ENCODE peak calls at places on chromosomes 7 and 10, in four cellular contexts. Z, G, W and U are unnamed samples.

GRCh38 chr7:107007892-107008287 is 36.6 kb upstream of the PRKAR2B start:
- DNase-seq in Z (no peak), G (no peak), W (no peak), U (no peak)

GRCh38 chr7:36037121-36037662 is 115.9 kb upstream of the EEPD1 start:
- DNase-seq in Z (no peak), W (no peak), G (peak), U (peak)

GRCh38 chr7:55966851-55967250 is 2.5 kb downstream of the NIPSNAP2 start:
- DNase-seq in G (no peak), Z (no peak), W (no peak), U (no peak)

GRCh38 chr7:618539-619355 is 99.1 kb upstream of the PDGFA start:
- DNase-seq in W (no peak), G (no peak), Z (peak), U (no peak)

GRCh38 chr7:108286290-108286904 is 156.2 kb upstream of the LAMB4 start:
- DNase-seq in W (no peak), G (no peak), Z (no peak), U (no peak)

GRCh38 chr7:149790146-149790548 is 16.8 kb upstream of the ZNF467 start:
- DNase-seq in W (peak), G (no peak), Z (peak), U (no peak)

GRCh38 chr10:15353471-15353870 is 17.6 kb downstream of the FAM171A1 start:
- DNase-seq in W (no peak), G (no peak), Z (no peak), U (no peak)

GRCh38 chr10:99906470-99906869 is 103.3 kb downstream of the DNMBP start:
- DNase-seq in G (no peak), Z (no peak), W (no peak), U (peak)

GRCh38 chr7:41874206-41874770 is 171.4 kb upstream of the INHBA start:
- DNase-seq in G (no peak), Z (no peak), W (no peak), U (no peak)

GRCh38 chr7:128790297-128791037 is 1.3 kb upstream of the CCDC136 start:
- DNase-seq in W (peak), Z (no peak), G (no peak), U (no peak)

GRCh38 chr10:76040107-76040829 is 608.8 kb downstream of the LRMDA start:
- DNase-seq in Z (no peak), G (no peak), W (no peak), U (no peak)
- TF ChIP-seq CTCF in Z (no peak), G (no peak), W (peak), U (peak)

GRCh38 chr10:132331956-132332749 is at the start of gene LRRC27:
- DNase-seq in W (peak), Z (peak), G (peak), U (peak)

GRCh38 chr10:132329565-132330485 is 2.2 kb upstream of the LRRC27 start:
- DNase-seq in Z (peak), G (no peak), W (no peak), U (peak)

GRCh38 chr10:132331259-132331955 is 586 bp upstream of the LRRC27 start:
- DNase-seq in W (no peak), Z (peak), G (no peak), U (no peak)

GRCh38 chr10:132328738-132329137 is 3.3 kb upstream of the LRRC27 start:
- DNase-seq in G (no peak), Z (no peak), W (no peak), U (no peak)

DNA sequence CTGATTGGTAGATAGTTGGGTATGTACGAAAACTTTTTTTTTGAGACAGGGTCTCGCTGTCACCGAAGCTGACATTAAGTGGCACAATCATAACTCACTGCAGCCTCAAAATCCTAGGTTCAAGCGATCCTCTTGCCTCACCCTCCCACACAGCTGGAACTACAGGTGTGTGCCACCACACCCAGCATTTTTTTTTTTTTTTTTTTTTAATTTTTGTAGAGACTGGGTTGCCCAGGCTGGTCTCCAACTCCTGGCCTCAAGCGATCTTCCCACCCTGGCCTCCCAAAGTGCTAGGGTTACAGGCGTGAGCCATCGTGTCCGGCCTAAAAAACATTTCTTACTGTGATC is 1.5 kb upstream of the LRRC27 start:
- DNase-seq in G (no peak), W (no peak), Z (no peak), U (no peak)
- H3K4me3 ChIP-seq in G (peak), W (peak), Z (peak), U (peak)

DNA sequence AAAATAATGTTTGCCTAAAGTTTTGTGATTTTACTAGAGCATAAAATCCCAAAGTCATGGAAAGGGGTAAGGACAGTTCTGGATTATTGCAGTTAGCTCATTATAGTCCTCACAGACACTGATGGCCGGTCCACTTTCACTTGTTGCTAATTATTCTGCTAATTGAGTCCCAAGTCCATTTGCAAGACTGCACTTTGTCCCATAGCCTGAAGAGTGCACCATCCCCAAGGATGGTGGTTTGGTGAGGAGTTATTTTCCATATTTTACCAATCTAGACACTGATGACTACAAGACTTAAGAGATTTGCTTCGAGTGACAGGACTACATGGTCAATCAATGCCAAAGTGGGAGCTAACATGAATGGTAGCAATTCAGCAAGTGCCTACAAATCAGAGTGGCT is 181.8 kb upstream of the CACNA2D1 start:
- DNase-seq in W (no peak), Z (no peak), G (no peak), U (no peak)
- TF ChIP-seq CTCF in W (no peak), Z (no peak), G (no peak), U (no peak)

DNA sequence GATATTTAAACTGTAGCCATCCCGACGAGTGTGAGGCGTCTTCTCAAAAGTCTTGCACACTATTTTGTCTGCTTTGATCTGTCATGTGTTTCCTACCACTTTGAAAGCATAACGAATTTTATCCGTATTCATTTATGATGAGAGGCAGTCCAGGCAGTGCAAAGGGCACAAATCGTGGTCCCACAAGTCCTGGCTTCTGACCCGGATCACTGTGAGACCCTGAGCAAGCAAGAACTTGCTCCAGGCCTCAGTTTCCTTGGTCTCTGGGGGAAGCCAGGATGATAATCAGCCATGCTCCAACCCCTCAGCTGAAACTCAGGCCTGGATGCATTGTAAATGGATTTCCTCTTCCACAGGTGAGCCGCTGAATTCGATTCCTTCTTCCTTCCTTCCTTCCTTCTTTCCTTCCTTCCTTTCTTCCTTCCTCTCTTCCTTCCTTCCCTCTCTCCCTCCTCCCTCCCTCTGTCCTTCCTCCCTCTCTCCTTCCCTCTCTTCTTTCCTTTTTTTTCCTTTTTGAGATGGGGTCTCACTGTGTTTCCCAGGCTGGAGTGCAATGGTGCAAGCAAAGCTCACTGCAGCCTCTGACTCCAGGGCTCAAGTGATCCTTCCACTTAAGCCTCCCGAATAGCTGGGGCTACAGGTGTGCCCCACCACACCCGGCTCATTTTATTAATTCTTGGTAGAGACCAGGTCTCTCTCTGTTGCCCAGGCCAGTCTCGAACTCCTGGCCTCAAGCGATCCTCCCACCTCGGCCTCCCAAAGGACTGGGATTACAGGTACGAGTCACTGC is 18.4 kb upstream of the ZKSCAN1 start:
- DNase-seq in G (no peak), W (no peak), Z (no peak), U (no peak)
- H3K4me3 ChIP-seq in G (no peak), W (no peak), Z (peak), U (peak)

DNA sequence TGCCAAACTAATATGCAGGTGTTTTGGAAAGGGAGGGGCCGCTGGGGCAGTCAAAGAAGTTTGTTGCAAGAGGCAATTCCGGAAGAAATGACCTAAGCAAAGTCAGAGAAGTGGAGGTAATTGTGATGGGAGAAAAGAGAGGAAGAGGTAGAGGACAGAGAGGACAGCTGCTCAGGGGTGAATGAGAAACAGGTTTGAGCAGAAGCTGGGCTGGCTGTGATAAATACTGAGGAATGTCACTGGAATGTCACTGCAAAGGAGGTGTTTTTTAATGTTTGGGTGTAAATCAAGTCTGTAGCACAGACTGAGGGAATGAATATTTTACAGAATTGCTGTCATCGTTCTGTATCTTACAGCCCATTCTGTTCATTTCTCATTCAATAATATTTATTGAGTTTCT is 207.2 kb downstream of the DPP6 start:
- DNase-seq in Z (no peak), W (no peak), G (no peak), U (no peak)
- TF ChIP-seq CTCF in Z (no peak), W (no peak), G (no peak), U (no peak)

GRCh38 chr10:2083591-2083990 is 346.3 kb upstream of the ADARB2 start:
- DNase-seq in G (no peak), Z (no peak), W (no peak), U (no peak)
- H3K4me3 ChIP-seq in G (no peak), Z (no peak), W (no peak), U (no peak)

DNA sequence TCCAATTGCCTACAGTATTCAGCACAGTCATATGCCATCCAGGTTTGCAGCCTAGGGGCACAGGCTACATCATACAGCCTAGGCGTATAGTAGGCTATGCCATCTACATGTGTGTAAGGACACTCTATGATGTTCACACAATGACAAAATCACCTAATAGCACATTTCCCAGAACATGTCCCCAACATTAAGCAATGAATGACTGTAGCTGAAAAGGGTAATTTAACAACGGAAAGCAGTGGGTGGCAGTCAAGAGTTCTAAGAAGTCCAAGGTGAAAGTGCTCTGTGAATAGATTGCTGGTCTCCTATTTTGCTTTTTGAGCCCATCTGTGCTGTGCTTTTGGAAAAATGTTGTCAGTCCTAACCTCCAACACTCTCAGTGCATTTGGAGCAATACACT is 162.6 kb downstream of the KLF6 start:
- DNase-seq in G (no peak), W (no peak), Z (no peak), U (no peak)
- TF ChIP-seq CTCF in G (no peak), W (no peak), Z (no peak), U (no peak)

GRCh38 chr10:124451227-124451807 is 1.5 kb upstream of the NKX1-2 start:
- DNase-seq in G (no peak), W (peak), Z (no peak), U (no peak)
- H3K4me3 ChIP-seq in G (no peak), W (peak), Z (no peak), U (no peak)